ENCODE peak calls at places on chromosomes 6 and 20, in seven cellular contexts. One of them, this sample, is unnamed.

GRCh38 chr6:16947461-16948159 is 154.2 kb upstream of the STMND1 start:
- DNase-seq in activated T-helper 1 cell treated with Interleukin-2 at 50 U/mL for 16 hours: no peak
- DNase-seq in stimulated activated CD8-positive, alpha-beta memory T cell treated with anti-CD3 and anti-CD28 coated beads, Interleukin-7, amount 100 ng/mL, for 24 hours: no peak
- DNase-seq in AG09309: peak
- DNase-seq in RPMI8226: no peak
- DNase-seq in NCI-H1092 treated with DMSO at 0.1 percent for 48 hours: no peak
- DNase-seq in cortex of kidney: no peak
- DNase-seq in this sample: no peak

GRCh38 chr6:90294989-90295853 is 1.4 kb downstream of the BACH2 start:
- DNase-seq in activated T-helper 1 cell treated with Interleukin-2 at 50 U/mL for 16 hours: peak
- DNase-seq in stimulated activated CD8-positive, alpha-beta memory T cell treated with anti-CD3 and anti-CD28 coated beads, Interleukin-7, amount 100 ng/mL, for 24 hours: peak
- DNase-seq in AG09309: no peak
- DNase-seq in RPMI8226: peak
- DNase-seq in NCI-H1092 treated with DMSO at 0.1 percent for 48 hours: peak
- DNase-seq in cortex of kidney: no peak
- DNase-seq in this sample: no peak

GRCh38 chr20:21141825-21142224 is 15.9 kb downstream of the KIZ start:
- DNase-seq in activated T-helper 1 cell treated with Interleukin-2 at 50 U/mL for 16 hours: no peak
- DNase-seq in stimulated activated CD8-positive, alpha-beta memory T cell treated with anti-CD3 and anti-CD28 coated beads, Interleukin-7, amount 100 ng/mL, for 24 hours: no peak
- DNase-seq in AG09309: no peak
- DNase-seq in RPMI8226: no peak
- DNase-seq in NCI-H1092 treated with DMSO at 0.1 percent for 48 hours: no peak
- DNase-seq in cortex of kidney: no peak
- DNase-seq in this sample: no peak

GRCh38 chr6:118509009-118509617 is 39.0 kb upstream of the PLN start:
- DNase-seq in activated T-helper 1 cell treated with Interleukin-2 at 50 U/mL for 16 hours: no peak
- DNase-seq in stimulated activated CD8-positive, alpha-beta memory T cell treated with anti-CD3 and anti-CD28 coated beads, Interleukin-7, amount 100 ng/mL, for 24 hours: no peak
- DNase-seq in AG09309: no peak
- DNase-seq in RPMI8226: peak
- DNase-seq in NCI-H1092 treated with DMSO at 0.1 percent for 48 hours: peak
- DNase-seq in cortex of kidney: no peak
- DNase-seq in this sample: peak

GRCh38 chr6:28789553-28790083 is 134.2 kb downstream of the TRIM27 start:
- DNase-seq in activated T-helper 1 cell treated with Interleukin-2 at 50 U/mL for 16 hours: no peak
- DNase-seq in stimulated activated CD8-positive, alpha-beta memory T cell treated with anti-CD3 and anti-CD28 coated beads, Interleukin-7, amount 100 ng/mL, for 24 hours: no peak
- DNase-seq in AG09309: no peak
- DNase-seq in RPMI8226: peak
- DNase-seq in NCI-H1092 treated with DMSO at 0.1 percent for 48 hours: no peak
- DNase-seq in cortex of kidney: no peak
- DNase-seq in this sample: no peak

GRCh38 chr6:71288228-71289038 is at the start of gene OGFRL1:
- DNase-seq in activated T-helper 1 cell treated with Interleukin-2 at 50 U/mL for 16 hours: peak
- DNase-seq in stimulated activated CD8-positive, alpha-beta memory T cell treated with anti-CD3 and anti-CD28 coated beads, Interleukin-7, amount 100 ng/mL, for 24 hours: peak
- DNase-seq in AG09309: no peak
- DNase-seq in RPMI8226: peak
- DNase-seq in NCI-H1092 treated with DMSO at 0.1 percent for 48 hours: peak
- DNase-seq in cortex of kidney: no peak
- DNase-seq in this sample: peak

GRCh38 chr6:141199074-141199473 is 933.7 kb upstream of the GJE1 start:
- DNase-seq in activated T-helper 1 cell treated with Interleukin-2 at 50 U/mL for 16 hours: no peak
- DNase-seq in stimulated activated CD8-positive, alpha-beta memory T cell treated with anti-CD3 and anti-CD28 coated beads, Interleukin-7, amount 100 ng/mL, for 24 hours: no peak
- DNase-seq in AG09309: no peak
- DNase-seq in RPMI8226: no peak
- DNase-seq in NCI-H1092 treated with DMSO at 0.1 percent for 48 hours: no peak
- DNase-seq in cortex of kidney: no peak
- DNase-seq in this sample: no peak

GRCh38 chr6:52636830-52637229 is 34.1 kb upstream of the TMEM14A start:
- DNase-seq in activated T-helper 1 cell treated with Interleukin-2 at 50 U/mL for 16 hours: no peak
- DNase-seq in stimulated activated CD8-positive, alpha-beta memory T cell treated with anti-CD3 and anti-CD28 coated beads, Interleukin-7, amount 100 ng/mL, for 24 hours: no peak
- DNase-seq in AG09309: no peak
- DNase-seq in RPMI8226: no peak
- DNase-seq in NCI-H1092 treated with DMSO at 0.1 percent for 48 hours: no peak
- DNase-seq in cortex of kidney: no peak
- DNase-seq in this sample: no peak

GRCh38 chr6:10309826-10310405 is 105.0 kb downstream of the TFAP2A start:
- DNase-seq in activated T-helper 1 cell treated with Interleukin-2 at 50 U/mL for 16 hours: no peak
- DNase-seq in stimulated activated CD8-positive, alpha-beta memory T cell treated with anti-CD3 and anti-CD28 coated beads, Interleukin-7, amount 100 ng/mL, for 24 hours: no peak
- DNase-seq in AG09309: no peak
- DNase-seq in RPMI8226: no peak
- DNase-seq in NCI-H1092 treated with DMSO at 0.1 percent for 48 hours: peak
- DNase-seq in cortex of kidney: no peak
- DNase-seq in this sample: no peak

GRCh38 chr20:44279228-44279627 is 31.8 kb downstream of the FITM2 start:
- DNase-seq in activated T-helper 1 cell treated with Interleukin-2 at 50 U/mL for 16 hours: no peak
- DNase-seq in stimulated activated CD8-positive, alpha-beta memory T cell treated with anti-CD3 and anti-CD28 coated beads, Interleukin-7, amount 100 ng/mL, for 24 hours: no peak
- DNase-seq in AG09309: peak
- DNase-seq in RPMI8226: no peak
- DNase-seq in NCI-H1092 treated with DMSO at 0.1 percent for 48 hours: no peak
- DNase-seq in cortex of kidney: no peak
- DNase-seq in this sample: no peak

GRCh38 chr6:41497994-41498393 is 48.2 kb upstream of the FOXP4 start:
- DNase-seq in activated T-helper 1 cell treated with Interleukin-2 at 50 U/mL for 16 hours: no peak
- DNase-seq in stimulated activated CD8-positive, alpha-beta memory T cell treated with anti-CD3 and anti-CD28 coated beads, Interleukin-7, amount 100 ng/mL, for 24 hours: no peak
- DNase-seq in AG09309: no peak
- DNase-seq in RPMI8226: no peak
- DNase-seq in NCI-H1092 treated with DMSO at 0.1 percent for 48 hours: no peak
- DNase-seq in cortex of kidney: no peak
- DNase-seq in this sample: no peak

This sample was measured in small intestine.